ENCODE peak calls at places on chromosomes 3 and 15, in four cellular contexts. A, Z, J and L are unnamed samples. For H3K4me1, the result is how much of the 10 kb centered on the place peaks cover.

GRCh38 chr15:75016431-75016830 is 7.0 kb upstream of the PPCDC start:
- DNase-seq in A (no peak), J (no peak), Z (no peak), L (no peak)

GRCh38 chr3:38121832-38122461 is 15.0 kb downstream of the ACAA1 start:
- DNase-seq in Z (no peak), A (no peak), J (no peak), L (no peak)

GRCh38 chr15:81942157-81942556 is 103.7 kb downstream of the MEX3B start:
- DNase-seq in A (no peak), J (peak), Z (no peak), L (no peak)

GRCh38 chr3:138461696-138462295 is 27.4 kb downstream of the ESYT3 start:
- DNase-seq in Z (no peak), J (no peak), A (no peak), L (no peak)

GRCh38 chr3:55720614-55721013 is 233.5 kb upstream of the WNT5A start:
- DNase-seq in J (no peak), Z (no peak), A (no peak), L (no peak)

GRCh38 chr3:127761101-127761802 is 61.1 kb downstream of the MGLL start:
- DNase-seq in A (no peak), Z (no peak), J (no peak), L (no peak)

GRCh38 chr3:12496453-12496761 is 12.1 kb downstream of the TSEN2 start:
- DNase-seq in Z (no peak), J (no peak), A (no peak), L (no peak)

GRCh38 chr3:185733980-185734724 is 90.7 kb downstream of the IGF2BP2 start:
- DNase-seq in Z (peak), A (peak), J (peak), L (no peak)

GRCh38 chr15:25624504-25625172 is 185.8 kb upstream of the UBE3A start:
- DNase-seq in J (no peak), Z (no peak), A (no peak), L (no peak)

GRCh38 chr3:124882749-124883148 is 4.4 kb downstream of the ITGB5 start:
- DNase-seq in Z (no peak), J (no peak), A (no peak), L (no peak)

GRCh38 chr3:7015683-7016440 is 154.9 kb downstream of the GRM7 start:
- DNase-seq in J (no peak), A (no peak), Z (no peak), L (no peak)

DNA sequence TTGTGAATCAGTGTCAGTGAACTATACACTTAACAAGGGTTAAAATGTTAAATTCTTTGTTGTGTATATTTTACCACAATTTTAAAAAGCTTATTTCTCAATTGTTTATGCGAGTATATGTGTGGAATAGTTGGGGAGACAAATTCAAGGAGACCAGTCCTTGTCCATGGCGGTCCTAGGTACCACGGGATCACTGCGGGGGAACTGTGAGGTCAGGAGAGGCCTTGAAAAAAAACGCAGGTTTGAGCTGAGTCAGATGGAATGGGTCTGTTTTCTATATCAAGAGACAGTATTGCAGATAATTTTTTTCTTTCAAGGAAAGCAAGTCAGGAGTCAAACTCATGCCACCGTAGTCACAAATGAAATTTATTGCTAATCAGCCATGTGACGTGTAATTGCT is 18.5 kb downstream of the IGF1R start:
- DNase-seq in J (no peak), Z (no peak), A (no peak), L (no peak)
- H3K4me1 ChIP-seq in J (under half), Z (under half), A (half or more), L (under half)

DNA sequence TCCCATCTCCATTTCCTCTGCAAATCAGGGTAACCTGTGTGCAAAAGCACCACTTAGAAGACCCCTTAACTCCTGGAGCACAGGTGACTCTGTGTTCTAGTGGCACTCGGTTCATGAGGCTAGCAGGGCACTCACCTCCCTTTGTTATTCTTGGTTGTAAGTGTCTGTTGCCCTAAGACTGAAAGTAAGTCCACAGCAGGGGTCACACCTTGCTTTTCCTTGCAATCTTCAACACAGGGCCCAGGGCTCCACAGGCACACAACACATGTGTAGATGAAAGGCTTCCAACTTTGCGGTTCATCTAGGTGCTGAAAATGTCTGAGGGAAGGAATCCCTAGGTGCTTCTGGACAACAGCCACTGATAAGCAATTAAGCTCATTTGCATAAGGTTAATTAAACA is 2.9 kb downstream of the RNU6-1 start:
- DNase-seq in J (no peak), Z (no peak), A (no peak), L (no peak)
- H3K4me1 ChIP-seq in J (under half), Z (under half), A (under half), L (under half)

DNA sequence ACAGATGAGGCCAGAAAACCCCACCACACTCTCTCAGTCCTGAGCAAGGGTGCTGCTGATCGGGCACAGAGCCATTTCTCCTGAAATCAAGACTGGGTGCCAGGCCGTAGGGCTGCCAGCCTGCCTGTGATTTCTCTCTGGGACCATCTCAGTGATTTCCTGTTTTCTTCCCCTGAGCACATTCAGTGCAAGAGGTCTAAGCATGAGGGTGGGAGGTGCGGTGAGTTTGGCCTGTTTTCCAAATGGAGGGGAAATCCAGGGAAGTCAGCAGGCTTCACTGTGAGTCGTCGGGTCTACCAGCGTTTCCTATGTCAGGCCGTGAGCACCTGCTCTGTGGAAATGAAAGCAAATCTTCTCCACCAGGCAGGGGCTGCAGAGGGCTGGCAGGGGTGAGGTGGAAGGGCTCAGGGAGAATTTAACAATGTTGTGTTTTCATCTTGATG is 82.3 kb downstream of the ST6GAL1 start:
- DNase-seq in Z (no peak), A (no peak), J (no peak), L (no peak)
- H3K4me1 ChIP-seq in Z (under half), A (under half), J (under half), L (under half)

GRCh38 chr3:67642190-67642589 is 12.2 kb downstream of the SUCLG2 start:
- DNase-seq in A (no peak), Z (no peak), J (no peak), L (no peak)
- H3K4me1 ChIP-seq in A (under half), Z (under half), J (under half), L (under half)

DNA sequence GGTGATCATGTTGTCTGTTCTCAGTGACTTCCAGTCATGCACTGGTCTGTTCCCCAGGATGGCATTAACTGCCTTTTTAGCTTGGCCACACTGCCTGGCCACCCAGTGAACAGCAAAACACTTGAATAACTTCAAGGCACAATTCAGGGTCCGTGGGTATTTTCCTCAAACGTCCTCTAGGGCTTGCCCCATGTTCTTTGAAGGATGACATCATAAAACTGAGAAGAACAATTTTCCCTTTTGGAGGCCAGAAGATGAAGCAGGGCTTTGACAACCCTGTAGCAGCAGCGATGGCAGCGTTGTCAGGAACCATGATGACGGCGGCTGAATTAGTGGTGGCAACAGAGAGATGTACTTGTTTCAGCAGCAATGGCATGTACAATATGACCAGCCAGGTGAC is 465.9 kb upstream of the ONECUT1 start:
- DNase-seq in J (no peak), Z (no peak), A (no peak), L (no peak)
- H3K4me1 ChIP-seq in J (under half), Z (under half), A (under half), L (under half)

GRCh38 chr3:42068303-42069088 is 22.7 kb upstream of the TRAK1 start:
- DNase-seq in J (no peak), Z (no peak), A (no peak), L (no peak)
- H3K4me1 ChIP-seq in J (under half), Z (under half), A (under half), L (half or more)

GRCh38 chr15:41829959-41830646 is 2.2 kb downstream of the JMJD7 start:
- DNase-seq in J (no peak), Z (no peak), A (no peak), L (no peak)

GRCh38 chr15:41836072-41836471 is 2.6 kb upstream of the PLA2G4B start:
- DNase-seq in Z (no peak), A (no peak), J (no peak), L (no peak)

GRCh38 chr15:41836713-41837454 is 1.8 kb upstream of the PLA2G4B start:
- DNase-seq in J (no peak), Z (no peak), A (no peak), L (no peak)

GRCh38 chr15:41832208-41832607 is 4.3 kb downstream of the JMJD7 start:
- DNase-seq in Z (no peak), A (no peak), J (no peak), L (no peak)

GRCh38 chr15:41832875-41833274 is 5.0 kb downstream of the JMJD7 start:
- DNase-seq in Z (no peak), J (no peak), A (no peak), L (peak)
- H3K4me1 ChIP-seq in Z (under half), J (under half), A (under half), L (half or more)